ENCODE peak calls at places on chromosomes 1 and 21, in nine cellular contexts. B, N, U, J, Y, S, A, M and W are unnamed samples.

GRCh38 chr1:74193908-74194307 is 4.1 kb downstream of the LRRIQ3 start:
- DNase-seq in Y (peak), A (peak), J (no peak), M (peak), S (peak), N (no peak), U (no peak), B (peak), W (peak)

GRCh38 chr1:4655674-4656532 is 1.5 kb downstream of the AJAP1 start:
- DNase-seq in B (peak), J (no peak), N (peak), U (no peak), Y (peak), A (peak), S (peak), M (no peak), W (no peak)

GRCh38 chr1:156477526-156478249 is 22.9 kb downstream of the MEF2D start:
- DNase-seq in M (no peak), S (no peak), J (no peak), A (no peak), U (no peak), B (no peak), N (peak), Y (no peak), W (no peak)

GRCh38 chr1:206803221-206803730 is 31.0 kb upstream of the IL10 start:
- DNase-seq in S (no peak), U (no peak), B (peak), A (peak), N (no peak), M (no peak), J (peak), Y (no peak), W (no peak)

GRCh38 chr1:65104854-65105540 is 43.0 kb upstream of the AK4 start:
- DNase-seq in N (no peak), J (no peak), M (no peak), Y (no peak), U (no peak), A (no peak), S (no peak), B (no peak), W (no peak)

GRCh38 chr1:214548988-214549387 is 2.4 kb downstream of the PTPN14 start:
- DNase-seq in Y (peak), S (peak), N (peak), M (peak), J (no peak), A (peak), B (peak), U (peak), W (no peak)

GRCh38 chr1:75471245-75471644 is 139.7 kb downstream of the SLC44A5 start:
- DNase-seq in M (no peak), N (no peak), J (no peak), S (no peak), B (no peak), Y (no peak), A (no peak), U (no peak), W (no peak)

GRCh38 chr21:37060296-37060695 is 12.6 kb downstream of the PIGP start:
- DNase-seq in S (peak), N (no peak), B (peak), M (peak), Y (peak), U (peak), J (no peak), A (peak), W (peak)

GRCh38 chr21:45209046-45209445 is 78.6 kb downstream of the POFUT2 start:
- DNase-seq in B (peak), U (no peak), M (peak), A (peak), N (no peak), Y (no peak), S (peak), J (no peak), W (peak)

GRCh38 chr1:234875953-234876814 is 252.5 kb downstream of the TOMM20 start:
- DNase-seq in B (peak), J (no peak), M (peak), Y (peak), N (no peak), A (peak), U (no peak), S (no peak), W (no peak)

GRCh38 chr1:93805027-93805426 is 74.0 kb downstream of the DNTTIP2 start:
- DNase-seq in J (no peak), U (no peak), A (no peak), B (peak), Y (no peak), N (no peak), M (peak), S (peak), W (no peak)

GRCh38 chr1:187680823-187681222 is 852.1 kb downstream of the PLA2G4A start:
- DNase-seq in J (no peak), N (no peak), S (peak), M (peak), B (peak), Y (no peak), U (no peak), A (peak), W (no peak)

GRCh38 chr1:184792450-184792969 is 37.9 kb upstream of the EDEM3 start:
- DNase-seq in U (no peak), Y (peak), N (peak), B (peak), A (peak), J (no peak), S (peak), M (peak), W (peak)

GRCh38 chr1:40646385-40646784 is 19.1 kb downstream of the RIMS3 start:
- DNase-seq in B (peak), U (no peak), N (no peak), M (no peak), A (peak), J (no peak), Y (no peak), S (peak), W (no peak)

GRCh38 chr1:54885863-54886723 is 902 bp downstream of the DHCR24 start:
- DNase-seq in N (no peak), Y (peak), M (no peak), J (no peak), U (peak), S (no peak), A (peak), B (peak), W (no peak)

GRCh38 chr1:17538428-17539130 is 919 bp upstream of the ARHGEF10L start:
- DNase-seq in B (no peak), Y (peak), M (peak), J (no peak), N (no peak), S (no peak), U (peak), A (no peak), W (no peak)

GRCh38 chr1:52904590-52905375 is 16.8 kb downstream of the ECHDC2 start:
- DNase-seq in N (peak), M (peak), A (peak), Y (peak), U (peak), S (peak), J (no peak), B (peak), W (no peak)

GRCh38 chr21:41295721-41296254 is 20.8 kb upstream of the FAM3B start:
- DNase-seq in U (no peak), N (no peak), B (no peak), M (no peak), Y (no peak), J (no peak), A (no peak), S (no peak), W (no peak)

DNA sequence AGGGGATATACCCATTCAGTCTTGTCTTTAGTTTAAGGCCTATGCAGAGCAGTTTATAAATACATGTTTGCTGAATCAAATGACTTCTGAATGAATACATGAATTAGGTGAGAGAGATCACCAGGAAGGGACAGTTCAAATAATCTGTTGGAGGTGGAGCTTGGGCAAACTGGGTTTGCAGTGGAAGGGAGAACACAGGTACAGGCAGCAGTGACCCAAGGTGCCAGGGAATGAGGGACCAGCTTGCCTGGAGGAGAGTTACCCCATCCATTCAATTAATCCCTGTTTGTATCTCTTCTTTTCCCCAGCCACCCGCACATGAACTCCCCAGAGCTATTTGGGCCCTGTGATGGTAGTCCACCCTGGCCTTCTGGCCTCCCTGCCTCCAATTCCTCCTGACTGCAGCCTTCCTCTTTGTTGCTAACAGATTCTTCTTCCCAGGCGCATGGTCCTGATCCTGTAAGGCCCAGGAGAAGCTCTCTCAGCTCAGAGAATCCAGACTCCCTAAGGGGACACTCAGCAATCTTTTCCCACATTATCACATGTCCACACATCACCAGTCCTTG is 1.8 kb downstream of the CD58 start:
- DNase-seq in A (no peak), N (no peak), Y (no peak), S (no peak), U (no peak), J (no peak), B (no peak), M (no peak), W (no peak)
- H3K4me3 ChIP-seq in A (no peak), N (peak), Y (no peak), S (no peak), U (no peak), J (no peak), B (no peak), M (no peak), W (no peak)

DNA sequence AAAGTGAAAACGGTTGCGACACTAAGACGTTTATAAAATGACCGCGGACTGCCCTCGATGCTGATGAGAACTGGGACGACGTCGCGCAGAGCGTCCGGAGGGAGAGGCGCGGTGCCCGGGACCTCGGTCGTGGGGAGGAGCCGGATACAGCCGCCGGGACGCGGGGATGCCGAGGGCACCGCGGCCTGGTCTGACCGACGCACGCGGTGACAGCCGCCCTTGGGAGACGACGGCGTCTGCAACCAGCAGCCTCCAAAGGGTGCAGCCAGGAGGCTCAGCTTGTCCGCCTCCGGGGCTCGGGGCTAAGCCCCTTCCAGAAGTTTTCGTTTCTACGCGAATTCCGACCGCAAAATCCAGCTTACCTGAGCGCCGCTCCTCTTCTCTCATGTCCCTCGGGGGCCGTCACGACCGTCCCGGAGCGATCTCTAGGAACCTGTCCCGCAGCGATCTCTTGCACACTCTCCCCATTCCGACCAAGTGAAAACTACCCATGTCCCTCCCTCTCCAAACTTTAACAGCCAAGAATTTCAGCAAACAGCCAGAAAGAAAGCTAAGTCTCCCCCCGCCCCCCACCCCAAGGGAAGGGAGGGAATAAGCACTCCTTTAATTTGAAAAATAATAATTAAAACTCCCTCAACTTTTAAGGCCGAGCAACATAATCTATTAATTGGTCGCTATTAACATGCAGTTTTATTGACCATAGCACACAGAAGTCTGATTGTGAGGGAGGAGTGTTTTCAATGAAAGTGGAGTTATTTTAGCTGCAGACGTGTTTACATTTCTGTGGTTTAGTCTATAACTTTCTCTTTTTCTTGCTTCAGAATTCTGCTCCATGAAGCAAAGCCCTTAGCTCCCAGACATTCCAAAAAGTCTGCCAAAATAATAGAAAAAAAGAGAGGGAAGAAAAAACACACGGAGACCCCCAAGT is 144.2 kb upstream of the ETS2 start:
- DNase-seq in S (peak), Y (peak), A (peak), U (no peak), B (peak), J (no peak), M (peak), N (peak), W (peak)
- H3K4me3 ChIP-seq in S (peak), Y (peak), A (peak), U (no peak), B (peak), J (no peak), M (peak), N (peak), W (peak)

DNA sequence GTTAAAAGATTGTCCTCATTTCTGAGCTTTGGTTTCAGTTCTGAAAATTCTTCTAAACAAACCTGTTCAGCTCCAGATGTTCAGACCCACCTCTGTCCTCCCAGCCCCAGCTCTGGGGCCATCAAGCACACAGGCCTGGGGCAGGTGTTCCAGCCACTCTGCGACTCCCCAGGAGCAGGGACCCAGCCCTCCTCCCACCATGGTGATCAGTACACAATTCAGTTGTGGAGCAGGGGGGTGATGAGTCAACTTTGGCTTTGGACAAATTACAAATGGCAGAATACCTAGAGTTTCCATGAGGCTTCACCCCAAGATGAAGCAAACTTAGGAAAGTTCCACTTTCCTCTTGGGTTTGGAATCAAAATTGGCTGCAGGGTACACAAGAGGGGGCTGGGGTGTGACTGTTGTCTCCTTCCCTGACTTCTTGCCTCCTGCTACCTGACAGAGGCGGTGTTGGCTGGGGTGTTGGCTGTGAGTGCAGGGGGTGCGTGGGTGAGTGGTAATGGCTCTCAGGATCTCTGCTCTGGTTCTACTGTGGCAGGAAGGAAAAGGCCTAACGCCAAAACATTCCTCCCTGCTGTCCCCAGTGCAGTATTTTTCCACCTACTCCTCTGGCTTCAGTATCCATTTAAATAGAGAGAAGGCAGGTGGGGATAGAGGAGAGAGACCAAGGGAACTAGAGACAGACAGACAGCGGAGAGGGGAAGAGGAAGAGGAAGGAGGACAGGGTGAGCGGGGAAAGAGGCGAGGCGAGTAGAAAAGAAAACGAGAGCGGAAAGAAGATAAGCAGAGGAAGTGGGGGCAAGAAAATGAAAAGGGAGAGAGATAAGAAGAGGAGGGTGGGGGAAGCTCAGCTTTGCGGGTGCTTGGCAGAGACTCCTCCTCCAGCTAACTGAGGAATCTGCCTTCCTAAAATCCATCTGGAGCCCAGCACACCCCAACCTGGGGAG is 20.6 kb upstream of the LRRN2 start:
- DNase-seq in A (no peak), N (no peak), Y (no peak), U (no peak), B (no peak), J (no peak), M (no peak), S (no peak), W (no peak)
- H3K4me3 ChIP-seq in A (no peak), N (no peak), Y (no peak), U (no peak), B (no peak), J (peak), M (no peak), S (no peak), W (no peak)

GRCh38 chr1:225886159-225887029 is 2.6 kb downstream of the LEFTY1 start:
- DNase-seq in M (no peak), A (no peak), U (no peak), B (no peak), J (no peak), S (no peak), N (no peak), Y (no peak), W (no peak)
- H3K4me3 ChIP-seq in M (no peak), A (no peak), U (no peak), B (no peak), J (no peak), S (no peak), N (no peak), Y (no peak), W (no peak)